ENCODE peak calls at places on chromosomes 7 and 10, in seven cellular contexts. H is aorta; G is ovary; F is neural progenitor cell; O is GM12878; U is naive thymus-derived CD4-positive, alpha-beta T cell; R is fibroblast of lung. K is an unnamed sample.

GRCh38 chr7:158283016-158283974 is 304.3 kb downstream of the PTPRN2 start:
- DNase-seq in H (no peak), G (no peak), F (no peak), O (no peak), U (no peak), R (no peak), K (peak)

GRCh38 chr7:105742787-105743186 is 133.6 kb downstream of the ATXN7L1 start:
- DNase-seq in H (no peak), G (no peak), F (no peak), O (no peak), U (no peak), R (no peak), K (no peak)

GRCh38 chr10:51400354-51401096 is 298.9 kb downstream of the CSTF2T start:
- DNase-seq in H (no peak), G (no peak), F (no peak), O (no peak), U (no peak), R (no peak), K (no peak)

GRCh38 chr10:32960022-32960421 is 2.0 kb upstream of the ITGB1 start:
- DNase-seq in H (no peak), G (no peak), F (no peak), O (no peak), U (no peak), R (peak), K (no peak)

GRCh38 chr7:44172803-44173424 is 16.3 kb downstream of the GCK start:
- DNase-seq in H (no peak), G (no peak), F (no peak), O (no peak), U (no peak), R (no peak), K (no peak)

GRCh38 chr10:110364531-110364937 is 59.8 kb upstream of the SMNDC1 start:
- DNase-seq in H (no peak), G (no peak), F (no peak), O (no peak), U (no peak), R (no peak), K (peak)

GRCh38 chr7:137989590-137989989 is 12.3 kb downstream of the CREB3L2 start:
- DNase-seq in H (no peak), G (no peak), F (no peak), O (no peak), U (no peak), R (no peak), K (peak)

GRCh38 chr7:151867912-151868804 is 8.8 kb downstream of the PRKAG2 start:
- DNase-seq in H (peak), G (peak), F (no peak), O (no peak), U (no peak), R (no peak), K (no peak)

GRCh38 chr7:7416031-7416968 is 119.4 kb downstream of the COL28A1 start:
- DNase-seq in H (no peak), G (no peak), F (no peak), O (no peak), U (peak), R (peak), K (no peak)

GRCh38 chr10:90884414-90884813 is 12.6 kb downstream of the RPP30 start:
- DNase-seq in H (no peak), G (no peak), F (no peak), O (no peak), U (no peak), R (peak), K (no peak)

GRCh38 chr10:104577861-104578480 is 63.1 kb upstream of the SORCS3 start:
- DNase-seq in H (no peak), G (no peak), F (peak), O (no peak), U (no peak), R (peak), K (no peak)

GRCh38 chr7:47379629-47380324 is 202.1 kb downstream of the TNS3 start:
- DNase-seq in H (peak), G (peak), F (peak), O (no peak), U (no peak), R (peak), K (peak)

GRCh38 chr10:118508863-118509262 is 86.6 kb downstream of the PRLHR start:
- DNase-seq in H (no peak), G (no peak), F (no peak), O (no peak), U (no peak), R (no peak), K (no peak)

GRCh38 chr7:46752881-46753366 is 829.0 kb downstream of the TNS3 start:
- DNase-seq in H (no peak), G (no peak), F (no peak), O (no peak), U (no peak), R (peak), K (no peak)

GRCh38 chr7:131630427-131630826 is 74.0 kb upstream of the PODXL start:
- DNase-seq in H (no peak), G (no peak), F (no peak), O (no peak), U (no peak), R (no peak), K (no peak)

GRCh38 chr7:143934526-143935340 is at the start of gene OR2F2:
- DNase-seq in H (no peak), G (no peak), F (no peak), O (no peak), U (no peak), R (peak), K (no peak)

GRCh38 chr10:76998451-76998850 is 639.2 kb downstream of the KCNMA1 start:
- DNase-seq in H (no peak), G (no peak), F (peak), O (no peak), U (no peak), R (no peak), K (no peak)

GRCh38 chr10:107157071-107157470 is 7.4 kb downstream of the SORCS1 start:
- DNase-seq in H (no peak), G (no peak), F (no peak), O (no peak), U (no peak), R (no peak), K (no peak)

GRCh38 chr7:1892011-1892965 is 222.2 kb downstream of the ELFN1 start:
- DNase-seq in H (no peak), G (no peak), F (no peak), O (no peak), U (no peak), R (no peak), K (no peak)

GRCh38 chr10:121823993-121824463 is 103.8 kb downstream of the ATE1 start:
- DNase-seq in H (no peak), G (no peak), F (peak), O (no peak), U (no peak), R (peak), K (no peak)

GRCh38 chr10:113680172-113681111 is 730 bp downstream of the CASP7 start:
- DNase-seq in H (peak), G (peak), F (no peak), O (peak), U (peak), R (peak), K (peak)

GRCh38 chr7:74134117-74134539 is 40.0 kb upstream of the EIF4H start:
- DNase-seq in H (no peak), G (no peak), F (no peak), O (no peak), U (no peak), R (no peak), K (no peak)

GRCh38 chr7:122887198-122887597 is 938 bp upstream of the CADPS2 start:
- DNase-seq in H (peak), G (peak), F (peak), O (no peak), U (no peak), R (peak), K (peak)

GRCh38 chr7:105932835-105933477 is 30.1 kb upstream of the CDHR3 start:
- DNase-seq in H (no peak), G (no peak), F (peak), O (no peak), U (no peak), R (peak), K (no peak)

GRCh38 chr7:40903872-40904271 is 769.1 kb downstream of the SUGCT start:
- DNase-seq in H (no peak), G (no peak), F (no peak), O (no peak), U (no peak), R (no peak), K (no peak)

GRCh38 chr10:80196270-80196949 is 8.9 kb downstream of the ANXA11 start:
- DNase-seq in H (no peak), G (no peak), F (no peak), O (peak), U (peak), R (no peak), K (no peak)

GRCh38 chr10:83680470-83680891 is 458.8 kb upstream of the GHITM start:
- DNase-seq in H (no peak), G (no peak), F (no peak), O (peak), U (no peak), R (no peak), K (no peak)

GRCh38 chr7:57867884-57868701 is 418.1 kb downstream of the ZNF716 start:
- DNase-seq in H (peak), G (no peak), F (no peak), O (no peak), U (no peak), R (no peak), K (no peak)

GRCh38 chr10:74500806-74501205 is 325.6 kb upstream of the KAT6B start:
- DNase-seq in H (no peak), G (no peak), F (no peak), O (no peak), U (no peak), R (peak), K (no peak)

GRCh38 chr7:92075455-92076158 is 58.7 kb downstream of the CYP51A1 start:
- DNase-seq in H (no peak), G (no peak), F (no peak), O (peak), U (no peak), R (no peak), K (no peak)

GRCh38 chr7:55784151-55784550 is 78.4 kb downstream of the SEPTIN14 start:
- DNase-seq in H (no peak), G (no peak), F (no peak), O (no peak), U (no peak), R (no peak), K (no peak)

GRCh38 chr10:119602241-119603095 is 5.7 kb upstream of the TIAL1 start:
- DNase-seq in H (no peak), G (no peak), F (peak), O (no peak), U (peak), R (peak), K (no peak)

GRCh38 chr7:44058759-44059218 is 6.6 kb downstream of the PGAM2 start:
- DNase-seq in H (peak), G (peak), F (no peak), O (no peak), U (no peak), R (no peak), K (peak)

GRCh38 chr10:92891885-92892705 is 43.8 kb downstream of the EXOC6 start:
- DNase-seq in H (peak), G (peak), F (no peak), O (no peak), U (no peak), R (peak), K (no peak)

GRCh38 chr10:32971536-32972091 is 13.6 kb upstream of the ITGB1 start:
- DNase-seq in H (no peak), G (no peak), F (no peak), O (no peak), U (no peak), R (no peak), K (no peak)

GRCh38 chr10:58631715-58632114 is 119.0 kb downstream of the BICC1 start:
- DNase-seq in H (no peak), G (no peak), F (no peak), O (no peak), U (no peak), R (no peak), K (no peak)

GRCh38 chr7:23016345-23017253 is 2.7 kb upstream of the HYCC1 start:
- DNase-seq in H (no peak), G (no peak), F (no peak), O (no peak), U (no peak), R (no peak), K (no peak)
- H3K27ac ChIP-seq in H (no peak), G (no peak), F (no peak), O (no peak), U (no peak), R (no peak), K (peak)

GRCh38 chr7:113086928-113087277 is 276 bp upstream of the GPR85 start:
- DNase-seq in H (no peak), G (no peak), F (no peak), O (no peak), U (no peak), R (no peak), K (no peak)
- H3K4me3 ChIP-seq in H (peak), G (peak), F (peak), O (no peak), U (no peak), R (peak), K (peak)

DNA sequence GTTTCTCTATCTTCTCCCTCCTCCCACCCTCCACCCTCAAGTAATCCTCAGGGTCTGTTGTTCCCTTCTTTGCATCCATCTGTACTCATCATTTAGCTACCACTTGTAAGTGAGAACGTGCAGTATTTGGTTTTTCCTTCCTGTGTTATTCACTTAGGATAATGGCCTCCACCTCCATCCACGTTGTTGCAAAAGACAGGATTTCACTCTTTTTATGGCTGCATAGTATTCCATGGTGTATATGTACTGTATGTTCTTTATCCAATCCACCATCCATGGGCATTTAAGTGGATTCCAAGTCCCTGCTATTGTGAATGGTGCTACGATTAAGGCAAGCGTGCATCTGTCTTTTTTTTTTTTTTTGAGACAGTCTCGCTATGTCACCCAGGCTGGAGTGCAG is 72.4 kb downstream of the PROSER2 start:
- DNase-seq in H (no peak), G (no peak), F (no peak), O (no peak), U (no peak), R (no peak), K (no peak)
- H3K27ac ChIP-seq in H (no peak), G (no peak), F (no peak), O (no peak), U (no peak), R (no peak), K (no peak)

GRCh38 chr7:27782849-27783248 is 42.9 kb downstream of the TAX1BP1 start:
- DNase-seq in H (no peak), G (no peak), F (no peak), O (no peak), U (no peak), R (no peak), K (no peak)
- H3K4me3 ChIP-seq in H (no peak), G (no peak), F (no peak), O (no peak), U (no peak), R (no peak), K (no peak)

DNA sequence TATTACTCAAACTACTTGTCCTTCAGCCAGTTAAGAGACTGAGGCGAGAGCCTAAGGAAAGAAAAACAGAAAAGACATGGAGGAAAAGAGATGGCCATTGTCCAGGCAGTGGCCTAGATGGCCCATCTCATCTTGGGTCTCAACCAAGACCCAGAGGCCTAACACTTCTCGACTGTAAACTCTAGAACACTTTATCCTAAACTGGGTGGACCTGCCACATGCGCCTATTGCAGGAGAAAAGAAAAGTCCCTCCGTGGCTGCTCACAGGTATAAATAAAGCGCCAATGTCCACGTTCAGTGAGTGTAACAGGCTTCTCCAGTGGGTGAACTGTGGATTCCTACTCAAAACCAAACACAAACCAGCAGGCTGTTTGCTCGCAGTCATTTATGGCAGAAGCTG is 92.7 kb upstream of the DDC start:
- DNase-seq in H (peak), G (no peak), F (no peak), O (no peak), U (no peak), R (no peak), K (no peak)
- H3K27ac ChIP-seq in H (peak), G (peak), F (no peak), O (no peak), U (no peak), R (no peak), K (peak)

DNA sequence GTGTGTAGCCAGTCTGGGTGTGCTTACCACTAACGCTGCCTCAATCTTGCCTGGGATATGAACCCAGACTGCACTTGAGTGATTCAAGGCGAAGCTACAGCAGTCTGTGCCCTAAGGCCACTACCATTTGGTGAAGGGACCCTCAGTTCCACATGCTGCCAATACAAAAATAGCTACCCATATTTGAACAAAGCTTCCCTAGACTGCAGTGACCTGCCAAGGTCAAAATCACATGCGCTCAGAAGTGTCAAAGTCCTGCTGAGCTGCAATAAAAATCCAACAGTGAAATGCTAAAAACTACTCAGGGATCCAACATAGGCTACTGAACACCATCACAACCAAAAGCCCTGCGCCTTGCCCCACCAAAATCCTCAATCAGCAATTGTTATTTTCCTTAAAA is 472.3 kb upstream of the VSTM2A start:
- DNase-seq in H (no peak), G (no peak), F (no peak), O (no peak), U (no peak), R (no peak), K (no peak)
- H3K4me3 ChIP-seq in H (no peak), G (no peak), F (no peak), O (no peak), U (no peak), R (no peak), K (no peak)

DNA sequence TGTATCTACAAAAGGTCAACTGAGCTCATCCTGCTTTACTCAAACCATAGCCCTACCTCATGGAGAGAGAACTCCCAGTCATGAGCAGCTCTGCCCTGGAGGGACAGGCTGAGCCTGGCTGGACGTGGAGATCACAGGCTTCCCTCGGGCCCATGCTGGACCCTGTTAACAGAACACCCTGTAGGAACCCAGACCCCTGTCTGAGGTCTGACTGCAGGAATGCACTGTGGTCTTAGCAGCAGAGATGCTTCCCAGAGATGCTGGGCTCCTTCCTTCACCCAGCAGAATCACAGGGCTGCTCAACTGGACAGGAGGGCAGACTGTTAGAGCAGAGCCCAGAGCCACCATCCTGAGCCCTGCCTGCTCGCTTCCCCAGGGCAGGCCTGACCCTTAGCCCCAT is 814 bp downstream of the TMEM72 start:
- DNase-seq in H (no peak), G (no peak), F (no peak), O (no peak), U (no peak), R (no peak), K (no peak)
- H3K27ac ChIP-seq in H (no peak), G (no peak), F (no peak), O (no peak), U (no peak), R (no peak), K (no peak)

GRCh38 chr7:128832880-128833147 is 2.6 kb downstream of the FLNC start:
- DNase-seq in H (no peak), G (no peak), F (no peak), O (no peak), U (no peak), R (no peak), K (no peak)

GRCh38 chr7:128831994-128832879 is 2.0 kb downstream of the FLNC start:
- DNase-seq in H (peak), G (peak), F (peak), O (no peak), U (no peak), R (peak), K (peak)

GRCh38 chr7:128835231-128835751 is 5.1 kb downstream of the FLNC start:
- DNase-seq in H (no peak), G (no peak), F (no peak), O (no peak), U (no peak), R (no peak), K (no peak)

GRCh38 chr7:128833939-128834310 is 3.7 kb downstream of the FLNC start:
- DNase-seq in H (no peak), G (no peak), F (peak), O (no peak), U (no peak), R (peak), K (no peak)

DNA sequence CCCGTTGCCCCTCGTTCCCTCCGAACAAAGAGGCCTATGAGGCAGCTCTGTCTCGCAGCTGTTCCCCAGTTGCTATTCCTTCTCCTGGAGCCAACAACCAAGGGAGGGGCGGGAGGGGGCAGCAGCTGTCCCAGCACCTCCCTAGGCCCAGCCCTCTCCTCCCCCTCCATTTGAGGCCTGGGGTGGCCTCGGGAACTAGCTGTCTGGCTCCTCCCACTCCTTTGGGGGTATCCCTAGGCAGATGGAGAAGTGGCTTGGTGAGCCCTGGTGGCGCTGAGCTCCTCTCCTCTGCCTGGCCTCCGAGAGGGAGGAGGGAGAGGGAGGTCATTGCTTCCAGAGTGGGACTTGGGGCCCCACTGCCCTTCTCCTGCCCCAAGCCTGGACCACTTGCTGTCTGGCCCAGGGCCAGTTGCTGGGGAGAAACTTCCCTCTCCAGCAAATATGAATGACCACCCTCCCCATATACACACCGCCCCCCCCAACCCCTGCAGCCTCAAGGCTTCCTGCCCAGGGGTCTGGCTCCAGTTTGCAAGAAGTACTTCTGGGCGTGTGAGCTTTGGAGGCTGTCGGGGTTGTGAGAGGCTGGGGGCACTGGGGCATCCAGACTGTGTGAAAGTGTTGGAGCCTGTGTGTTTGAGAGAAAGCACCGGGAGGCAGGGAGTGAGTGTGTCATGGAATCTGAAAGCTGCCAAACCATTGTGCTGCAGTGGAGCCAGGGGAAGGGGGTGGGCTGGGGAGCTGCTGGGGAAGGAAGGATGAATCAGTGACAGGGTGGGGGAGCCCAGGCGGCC is 3.1 kb downstream of the FLNC start:
- DNase-seq in H (peak), G (peak), F (peak), O (no peak), U (no peak), R (peak), K (peak)
- H3K4me3 ChIP-seq in H (no peak), G (peak), F (peak), O (no peak), U (no peak), R (peak), K (peak)

GRCh38 chr10:88066319-88066718 is 202.9 kb downstream of the PTEN start:
- DNase-seq in H (no peak), G (no peak), F (no peak), O (no peak), U (no peak), R (no peak), K (no peak)
- H3K27ac ChIP-seq in H (no peak), G (no peak), F (no peak), O (peak), U (peak), R (no peak), K (no peak)